ENCODE peak calls at places on chromosomes 2 and 18, in seven cellular contexts. E, K, I, P, F, J and H are unnamed samples.

GRCh38 chr18:35344736-35345459 is 678 bp upstream of the ZNF24 start:
- DNase-seq in E (no peak), K (no peak), I (no peak), P (no peak), F (no peak), J (no peak), H (peak)

GRCh38 chr2:217838409-217838831 is 164.4 kb downstream of the TNS1 start:
- DNase-seq in E (no peak), K (no peak), I (no peak), P (no peak), F (no peak), J (no peak), H (peak)

GRCh38 chr2:118667366-118667765 is 180.1 kb downstream of the EN1 start:
- DNase-seq in E (no peak), K (no peak), I (no peak), P (no peak), F (no peak), J (no peak), H (no peak)

GRCh38 chr18:10767658-10768057 is 241.8 kb downstream of the NAPG start:
- DNase-seq in E (no peak), K (no peak), I (no peak), P (no peak), F (no peak), J (no peak), H (no peak)

GRCh38 chr2:78115291-78115690 is 593.1 kb upstream of the LRRTM4 start:
- DNase-seq in E (no peak), K (no peak), I (no peak), P (no peak), F (no peak), J (no peak), H (no peak)

GRCh38 chr2:172999641-173000387 is 75.8 kb upstream of the MAP3K20 start:
- DNase-seq in E (no peak), K (no peak), I (no peak), P (no peak), F (no peak), J (no peak), H (peak)

GRCh38 chr18:50193796-50194622 is 938 bp downstream of the MYO5B start:
- DNase-seq in E (peak), K (no peak), I (no peak), P (no peak), F (peak), J (no peak), H (no peak)

GRCh38 chr2:39881494-39881893 is 102.4 kb upstream of the THUMPD2 start:
- DNase-seq in E (no peak), K (peak), I (no peak), P (no peak), F (no peak), J (peak), H (no peak)

GRCh38 chr2:218626369-218626768 is 18.7 kb downstream of the PLCD4 start:
- DNase-seq in E (no peak), K (no peak), I (no peak), P (no peak), F (no peak), J (no peak), H (peak)

GRCh38 chr2:231640646-231641111 is 48.0 kb downstream of the TEX44 start:
- DNase-seq in E (peak), K (peak), I (no peak), P (peak), F (peak), J (no peak), H (peak)

GRCh38 chr2:47506024-47506423 is 103.1 kb downstream of the MSH2 start:
- DNase-seq in E (no peak), K (no peak), I (no peak), P (no peak), F (no peak), J (no peak), H (no peak)

GRCh38 chr2:207831569-207832248 is 62.0 kb upstream of the FZD5 start:
- DNase-seq in E (peak), K (no peak), I (no peak), P (no peak), F (peak), J (no peak), H (no peak)

GRCh38 chr18:76491801-76492668 is 3.0 kb downstream of the ZNF516 start:
- DNase-seq in E (peak), K (peak), I (peak), P (no peak), F (peak), J (peak), H (no peak)

GRCh38 chr18:74533666-74534065 is 634 bp upstream of the CNDP1 start:
- DNase-seq in E (no peak), K (no peak), I (no peak), P (no peak), F (peak), J (no peak), H (no peak)

GRCh38 chr18:75358928-75359327 is 68.6 kb downstream of the SMIM21 start:
- DNase-seq in E (no peak), K (peak), I (no peak), P (no peak), F (no peak), J (no peak), H (no peak)

GRCh38 chr2:122384768-122385333 is 629.4 kb downstream of the TSN start:
- DNase-seq in E (no peak), K (no peak), I (no peak), P (no peak), F (no peak), J (no peak), H (no peak)

GRCh38 chr2:173401716-173402326 is 47.1 kb downstream of the CDCA7 start:
- DNase-seq in E (no peak), K (no peak), I (no peak), P (no peak), F (no peak), J (peak), H (no peak)

GRCh38 chr2:183284606-183285005 is 160.4 kb downstream of the NUP35 start:
- DNase-seq in E (no peak), K (peak), I (no peak), P (no peak), F (no peak), J (peak), H (no peak)

GRCh38 chr2:239382384-239382880 is 18.4 kb downstream of the HDAC4 start:
- DNase-seq in E (no peak), K (no peak), I (no peak), P (no peak), F (peak), J (no peak), H (no peak)

GRCh38 chr2:159290289-159290907 is 3.9 kb upstream of the WDSUB1 start:
- DNase-seq in E (no peak), K (peak), I (no peak), P (no peak), F (no peak), J (peak), H (peak)

GRCh38 chr2:105798595-105798994 is 53.9 kb downstream of the NCK2 start:
- DNase-seq in E (no peak), K (no peak), I (no peak), P (no peak), F (no peak), J (peak), H (no peak)

GRCh38 chr2:72999729-73000725 is 71.5 kb downstream of the SFXN5 start:
- DNase-seq in E (no peak), K (no peak), I (no peak), P (peak), F (peak), J (peak), H (no peak)

GRCh38 chr2:15145919-15146318 is 415.2 kb downstream of the NBAS start:
- DNase-seq in E (no peak), K (no peak), I (no peak), P (no peak), F (no peak), J (no peak), H (no peak)

GRCh38 chr2:1140389-1141003 is 189.8 kb downstream of the SNTG2 start:
- DNase-seq in E (no peak), K (peak), I (no peak), P (no peak), F (no peak), J (no peak), H (no peak)

GRCh38 chr2:1143129-1143528 is 192.5 kb downstream of the SNTG2 start:
- DNase-seq in E (no peak), K (no peak), I (no peak), P (no peak), F (no peak), J (no peak), H (no peak)

GRCh38 chr2:1136807-1137663 is 186.4 kb downstream of the SNTG2 start:
- DNase-seq in E (no peak), K (no peak), I (no peak), P (no peak), F (no peak), J (no peak), H (no peak)

GRCh38 chr2:1137992-1138391 is 187.3 kb downstream of the SNTG2 start:
- DNase-seq in E (no peak), K (no peak), I (no peak), P (no peak), F (no peak), J (no peak), H (no peak)

DNA sequence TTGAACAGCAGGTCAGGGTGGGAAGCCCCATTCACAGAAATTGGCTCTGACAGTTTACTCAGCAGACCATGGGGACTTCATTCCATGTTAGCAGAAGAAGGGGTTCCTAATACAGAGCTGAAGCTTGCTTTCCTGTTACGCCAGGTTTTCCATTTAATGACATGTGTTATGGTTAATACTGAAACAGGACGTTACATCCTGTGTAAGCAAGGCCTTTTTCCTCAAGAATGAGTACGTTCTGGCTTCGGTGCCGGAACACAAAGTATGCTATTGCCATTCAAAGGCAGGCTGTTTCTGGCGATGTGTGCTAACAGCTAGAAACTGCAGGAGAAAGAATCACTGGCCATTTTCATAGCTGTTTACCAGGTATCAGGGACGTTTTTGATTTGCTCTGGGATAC is 190.4 kb downstream of the SNTG2 start:
- DNase-seq in E (no peak), K (no peak), I (no peak), P (no peak), F (no peak), J (no peak), H (no peak)
- H3K27ac ChIP-seq in E (no peak), K (no peak), I (no peak), P (no peak), F (no peak), J (no peak), H (peak)

GRCh38 chr2:74198461-74199274 is at the start of gene MTHFD2:
- DNase-seq in E (peak), K (peak), I (peak), P (peak), F (peak), J (peak), H (peak)
- TF ChIP-seq POLR2A in E (peak), K (peak), I (peak), P (peak), F (peak), J (peak), H (peak)

DNA sequence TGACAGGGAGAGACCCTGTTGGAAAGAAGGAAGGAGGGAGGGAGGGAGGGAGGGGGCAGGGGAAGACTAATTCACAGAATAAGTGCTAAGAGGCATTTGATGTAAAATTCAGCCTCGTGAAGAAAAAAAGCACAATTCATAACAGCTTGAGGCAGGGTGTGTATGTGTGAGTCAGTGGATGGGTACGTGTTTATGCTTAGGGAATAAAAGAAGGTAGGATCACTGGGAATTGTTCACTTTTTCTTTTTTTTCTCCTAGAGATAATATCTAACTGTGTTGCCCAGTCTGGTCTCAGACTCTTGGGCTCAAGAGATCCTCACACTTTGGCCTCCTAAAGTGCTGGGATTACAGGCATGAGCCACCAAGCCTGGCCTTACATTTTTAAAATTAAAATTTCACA is 39.2 kb downstream of the WDR33 start:
- DNase-seq in E (no peak), K (peak), I (no peak), P (no peak), F (no peak), J (peak), H (no peak)
- H3K27ac ChIP-seq in E (no peak), K (peak), I (no peak), P (no peak), F (no peak), J (peak), H (no peak)

GRCh38 chr2:215693999-215694356 is 258.1 kb upstream of the FN1 start:
- DNase-seq in E (no peak), K (no peak), I (no peak), P (no peak), F (no peak), J (no peak), H (no peak)
- TF ChIP-seq POLR2A in E (no peak), K (no peak), I (no peak), P (no peak), F (no peak), J (no peak), H (no peak)

GRCh38 chr2:8544168-8544785 is 137.6 kb upstream of the ID2 start:
- DNase-seq in E (no peak), K (no peak), I (peak), P (no peak), F (peak), J (no peak), H (no peak)

GRCh38 chr2:8543412-8544167 is 138.3 kb upstream of the ID2 start:
- DNase-seq in E (peak), K (no peak), I (no peak), P (no peak), F (no peak), J (peak), H (peak)

GRCh38 chr2:8546319-8547283 is 135.3 kb upstream of the ID2 start:
- DNase-seq in E (no peak), K (no peak), I (no peak), P (no peak), F (no peak), J (no peak), H (peak)

GRCh38 chr2:8545676-8546318 is 136.1 kb upstream of the ID2 start:
- DNase-seq in E (no peak), K (no peak), I (no peak), P (no peak), F (no peak), J (no peak), H (peak)

DNA sequence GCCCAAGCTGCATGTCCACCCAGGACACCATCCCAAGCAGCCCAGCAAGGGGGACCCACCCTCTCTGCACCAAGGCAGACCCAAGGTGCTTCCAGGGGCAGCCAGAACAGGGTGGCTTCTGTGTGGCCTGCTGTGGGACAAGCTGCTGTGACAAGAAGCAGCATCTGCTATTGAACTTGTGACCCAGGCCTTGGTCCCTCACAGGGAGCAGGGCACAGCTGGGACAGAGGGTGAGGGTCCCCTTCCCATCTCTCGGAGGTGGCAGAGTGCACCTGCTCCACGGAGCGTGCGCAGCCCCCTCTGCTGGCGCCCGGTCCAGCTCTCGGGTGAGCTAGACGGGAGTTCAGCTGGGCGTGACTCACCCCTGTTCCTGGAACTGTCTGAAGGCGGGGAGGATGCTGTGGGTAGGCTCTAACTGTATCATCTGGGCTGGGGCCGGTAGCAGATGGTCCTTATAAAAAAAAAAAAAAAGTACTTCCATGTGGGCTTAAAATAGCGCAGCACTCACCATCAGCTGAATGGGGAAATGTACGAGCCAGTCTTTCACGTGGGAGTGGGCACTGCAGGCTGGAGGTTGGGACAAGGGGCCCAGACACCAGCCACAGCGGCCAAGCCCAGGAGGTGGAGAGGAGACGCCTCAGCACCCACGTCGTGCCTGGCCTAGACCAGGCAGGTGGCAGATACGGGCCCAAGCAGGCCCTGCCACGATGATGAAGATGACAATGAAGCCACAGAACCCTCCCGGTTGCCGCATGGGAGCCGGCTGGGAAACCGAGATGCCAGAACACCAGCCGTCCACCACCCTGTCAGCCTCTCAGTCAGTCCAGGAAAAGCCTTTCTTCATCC is 136.8 kb upstream of the ID2 start:
- DNase-seq in E (peak), K (peak), I (peak), P (peak), F (peak), J (peak), H (peak)
- H3K27ac ChIP-seq in E (peak), K (peak), I (no peak), P (peak), F (peak), J (no peak), H (peak)

DNA sequence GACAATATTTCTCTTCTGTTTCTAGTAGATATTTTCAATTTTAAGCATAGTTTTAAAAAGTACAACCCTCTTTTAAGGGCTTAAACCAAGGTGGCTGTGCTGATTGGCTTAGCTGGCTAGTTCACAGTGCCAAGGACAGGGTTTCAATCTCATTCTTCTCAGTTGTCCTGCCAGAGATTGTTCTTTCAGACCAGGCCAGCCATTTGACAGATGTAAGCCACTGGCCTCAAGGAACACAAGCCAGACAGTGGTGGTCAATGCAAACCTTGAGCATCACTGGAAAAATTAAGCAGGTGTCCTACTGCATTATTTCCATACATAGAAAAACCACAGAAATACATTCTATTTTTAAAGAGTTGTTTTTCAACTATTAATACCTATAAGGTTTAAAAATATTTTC is 5.9 kb downstream of the RNF103 start:
- DNase-seq in E (no peak), K (no peak), I (no peak), P (no peak), F (no peak), J (no peak), H (no peak)
- TF ChIP-seq POLR2A in E (no peak), K (no peak), I (no peak), P (no peak), F (no peak), J (no peak), H (no peak)

GRCh38 chr2:33225350-33225749 is 251.1 kb upstream of the RASGRP3 start:
- DNase-seq in E (no peak), K (no peak), I (no peak), P (no peak), F (no peak), J (no peak), H (no peak)

GRCh38 chr2:33229646-33230045 is 246.8 kb upstream of the RASGRP3 start:
- DNase-seq in E (no peak), K (no peak), I (no peak), P (no peak), F (no peak), J (no peak), H (no peak)

GRCh38 chr2:33230133-33230618 is 246.3 kb upstream of the RASGRP3 start:
- DNase-seq in E (no peak), K (no peak), I (no peak), P (no peak), F (no peak), J (no peak), H (no peak)

GRCh38 chr2:33223851-33224250 is 252.6 kb upstream of the RASGRP3 start:
- DNase-seq in E (no peak), K (no peak), I (no peak), P (no peak), F (no peak), J (no peak), H (no peak)

GRCh38 chr2:33226546-33226945 is 249.9 kb upstream of the RASGRP3 start:
- DNase-seq in E (no peak), K (no peak), I (no peak), P (no peak), F (no peak), J (no peak), H (no peak)
- H3K27ac ChIP-seq in E (no peak), K (peak), I (no peak), P (no peak), F (no peak), J (no peak), H (no peak)